ENCODE peak calls at places on chromosome 10, in six cellular contexts. Q, B, M, R, D and Z are unnamed samples. For H3K9me3, the result is how much of the 10 kb centered on the place peaks cover.

GRCh38 chr10:87079106-87079836 is 15.4 kb downstream of the GLUD1 start:
- DNase-seq in Q (no peak), B (no peak), M (no peak), R (no peak), D (no peak), Z (no peak)

GRCh38 chr10:4721994-4722753 is 103.8 kb upstream of the AKR1E2 start:
- DNase-seq in Q (no peak), B (no peak), M (no peak), R (no peak), D (peak), Z (no peak)

GRCh38 chr10:19588608-19589007 is 227.6 kb upstream of the PLXDC2 start:
- DNase-seq in Q (no peak), B (no peak), M (no peak), R (no peak), D (no peak), Z (no peak)

GRCh38 chr10:58152698-58153263 is 114.9 kb downstream of the IPMK start:
- DNase-seq in Q (peak), B (peak), M (peak), R (peak), D (peak), Z (peak)

GRCh38 chr10:18594574-18595156 is 56.7 kb downstream of the NSUN6 start:
- DNase-seq in Q (no peak), B (no peak), M (no peak), R (peak), D (no peak), Z (peak)

GRCh38 chr10:129788211-129788610 is 175.9 kb downstream of the EBF3 start:
- DNase-seq in Q (no peak), B (no peak), M (no peak), R (no peak), D (no peak), Z (no peak)

GRCh38 chr10:121772406-121772805 is 155.4 kb downstream of the ATE1 start:
- DNase-seq in Q (no peak), B (no peak), M (no peak), R (no peak), D (no peak), Z (no peak)

GRCh38 chr10:46229144-46229563 is 57.6 kb upstream of the ANTXRL start:
- DNase-seq in Q (no peak), B (peak), M (no peak), R (peak), D (no peak), Z (peak)

GRCh38 chr10:13693783-13694450 is 107.2 kb downstream of the PRPF18 start:
- DNase-seq in Q (no peak), B (no peak), M (no peak), R (no peak), D (no peak), Z (no peak)

GRCh38 chr10:71090330-71090729 is 122.0 kb upstream of the UNC5B start:
- DNase-seq in Q (no peak), B (peak), M (no peak), R (no peak), D (no peak), Z (peak)

GRCh38 chr10:110408943-110409342 is 88.8 kb upstream of the DUSP5 start:
- DNase-seq in Q (no peak), B (no peak), M (no peak), R (no peak), D (no peak), Z (no peak)

GRCh38 chr10:24866615-24867583 is 85.5 kb downstream of the PRTFDC1 start:
- DNase-seq in Q (no peak), B (peak), M (peak), R (peak), D (peak), Z (no peak)

GRCh38 chr10:20855398-20856038 is 41.6 kb downstream of the NEBL start:
- DNase-seq in Q (peak), B (no peak), M (no peak), R (peak), D (peak), Z (no peak)

GRCh38 chr10:43616697-43617370 is 10.6 kb downstream of the ZNF485 start:
- DNase-seq in Q (no peak), B (no peak), M (no peak), R (no peak), D (no peak), Z (no peak)
- H3K9me3 ChIP-seq in Q (under half), B (under half), M (under half), R (under half), D (under half), Z (under half)

DNA sequence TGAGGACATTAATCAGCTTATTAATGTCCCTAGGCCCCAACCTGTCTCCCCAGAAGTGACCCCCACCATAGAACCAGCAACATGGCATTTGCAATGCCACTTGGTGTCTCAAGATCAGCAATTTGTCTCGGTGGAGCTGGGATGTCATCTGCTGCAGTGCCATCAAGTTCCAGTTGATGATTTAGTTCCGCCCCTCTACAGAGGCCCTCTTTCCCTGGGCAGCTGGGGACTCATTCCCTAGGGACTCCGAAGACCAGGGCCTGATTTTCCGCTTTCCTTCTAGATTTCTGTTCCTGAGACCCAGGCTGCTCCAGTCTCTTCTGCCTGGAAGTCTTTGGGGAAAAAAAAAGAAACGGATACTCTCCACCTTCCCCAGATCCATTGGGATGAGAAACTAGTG is 122.5 kb upstream of the NANOS1 start:
- DNase-seq in Q (no peak), B (no peak), M (no peak), R (no peak), D (no peak), Z (no peak)
- TF ChIP-seq CTCF in Q (no peak), B (no peak), M (no peak), R (no peak), D (no peak), Z (no peak)

GRCh38 chr10:100482834-100483185 is 20.0 kb downstream of the WNT8B start:
- DNase-seq in Q (no peak), B (no peak), M (no peak), R (no peak), D (no peak), Z (peak)
- H3K4me3 ChIP-seq in Q (peak), B (peak), M (peak), R (no peak), D (no peak), Z (no peak)

GRCh38 chr10:84890701-84891100 is 562.3 kb downstream of the CCSER2 start:
- DNase-seq in Q (no peak), B (no peak), M (no peak), R (no peak), D (no peak), Z (no peak)

GRCh38 chr10:84896909-84897308 is 568.5 kb downstream of the CCSER2 start:
- DNase-seq in Q (no peak), B (no peak), M (no peak), R (no peak), D (no peak), Z (no peak)

GRCh38 chr10:84900141-84900540 is 571.8 kb downstream of the CCSER2 start:
- DNase-seq in Q (no peak), B (no peak), M (no peak), R (no peak), D (no peak), Z (no peak)

DNA sequence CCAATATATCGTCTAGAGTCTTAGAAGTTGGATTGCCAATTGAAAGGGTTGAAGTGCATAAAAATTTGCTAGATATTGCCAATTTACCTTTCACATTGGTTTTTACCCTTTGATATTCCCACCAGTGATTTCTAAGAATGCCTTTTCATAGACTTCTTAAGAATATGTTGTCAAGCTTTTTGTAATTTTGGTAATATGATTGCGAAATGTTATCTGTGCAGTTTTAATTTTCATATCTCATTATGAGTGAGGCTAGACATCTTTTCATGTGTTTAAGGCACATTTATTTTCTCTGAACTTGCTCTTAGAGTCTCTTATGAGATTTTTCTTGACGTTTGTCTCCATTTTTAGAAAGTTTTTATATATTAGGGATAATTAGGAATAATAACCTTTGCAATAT is 567.2 kb downstream of the CCSER2 start:
- DNase-seq in Q (no peak), B (no peak), M (no peak), R (no peak), D (no peak), Z (no peak)
- H3K9me3 ChIP-seq in Q (under half), B (under half), M (under half), R (under half), D (under half), Z (under half)

GRCh38 chr10:29535778-29536459 is 98.9 kb downstream of the SVIL start:
- DNase-seq in Q (no peak), B (peak), M (no peak), R (no peak), D (no peak), Z (no peak)

GRCh38 chr10:29534590-29534989 is 100.2 kb downstream of the SVIL start:
- DNase-seq in Q (no peak), B (no peak), M (no peak), R (no peak), D (no peak), Z (no peak)

GRCh38 chr10:29533046-29533445 is 101.7 kb downstream of the SVIL start:
- DNase-seq in Q (no peak), B (no peak), M (no peak), R (no peak), D (no peak), Z (no peak)

GRCh38 chr10:29533696-29534285 is 101.0 kb downstream of the SVIL start:
- DNase-seq in Q (no peak), B (no peak), M (no peak), R (no peak), D (no peak), Z (no peak)

DNA sequence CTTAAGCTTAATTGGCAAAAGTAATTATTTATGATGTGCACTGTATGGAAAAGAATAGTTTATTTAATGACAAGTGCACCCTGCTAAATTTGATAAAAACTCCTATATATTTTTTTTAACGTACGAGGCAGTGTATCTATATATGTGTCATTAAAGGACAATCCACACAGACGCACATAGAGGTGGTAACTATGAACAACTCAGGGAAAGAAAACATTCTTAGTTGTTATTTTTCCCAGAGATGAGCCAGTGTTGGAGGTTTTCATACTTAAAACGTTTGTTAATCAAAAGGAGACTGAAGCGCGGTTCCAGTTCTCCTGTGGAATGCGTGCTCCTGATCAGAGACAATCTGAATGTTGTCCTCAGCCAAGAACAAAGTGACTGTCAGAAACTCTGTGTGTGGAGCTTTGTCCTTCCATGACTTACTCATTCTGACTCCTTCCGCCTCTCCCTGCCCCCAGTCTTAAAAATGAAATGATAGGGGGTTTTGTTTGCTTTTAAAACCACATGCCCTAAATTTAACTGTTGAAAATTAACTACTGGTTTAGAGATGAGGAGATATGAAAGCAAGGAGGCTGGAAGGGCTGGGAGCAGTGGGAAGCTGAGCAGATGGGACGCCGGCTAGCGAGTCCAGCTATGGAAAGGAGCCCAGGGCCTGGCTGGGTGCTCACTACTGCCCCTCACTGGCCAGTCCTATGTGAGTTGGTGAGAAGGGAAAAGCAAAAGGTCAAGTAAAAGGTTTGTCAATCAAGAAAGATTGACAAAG is 99.6 kb downstream of the SVIL start:
- DNase-seq in Q (peak), B (peak), M (no peak), R (peak), D (peak), Z (peak)
- TF ChIP-seq CTCF in Q (peak), B (peak), M (peak), R (peak), D (peak), Z (peak)

DNA sequence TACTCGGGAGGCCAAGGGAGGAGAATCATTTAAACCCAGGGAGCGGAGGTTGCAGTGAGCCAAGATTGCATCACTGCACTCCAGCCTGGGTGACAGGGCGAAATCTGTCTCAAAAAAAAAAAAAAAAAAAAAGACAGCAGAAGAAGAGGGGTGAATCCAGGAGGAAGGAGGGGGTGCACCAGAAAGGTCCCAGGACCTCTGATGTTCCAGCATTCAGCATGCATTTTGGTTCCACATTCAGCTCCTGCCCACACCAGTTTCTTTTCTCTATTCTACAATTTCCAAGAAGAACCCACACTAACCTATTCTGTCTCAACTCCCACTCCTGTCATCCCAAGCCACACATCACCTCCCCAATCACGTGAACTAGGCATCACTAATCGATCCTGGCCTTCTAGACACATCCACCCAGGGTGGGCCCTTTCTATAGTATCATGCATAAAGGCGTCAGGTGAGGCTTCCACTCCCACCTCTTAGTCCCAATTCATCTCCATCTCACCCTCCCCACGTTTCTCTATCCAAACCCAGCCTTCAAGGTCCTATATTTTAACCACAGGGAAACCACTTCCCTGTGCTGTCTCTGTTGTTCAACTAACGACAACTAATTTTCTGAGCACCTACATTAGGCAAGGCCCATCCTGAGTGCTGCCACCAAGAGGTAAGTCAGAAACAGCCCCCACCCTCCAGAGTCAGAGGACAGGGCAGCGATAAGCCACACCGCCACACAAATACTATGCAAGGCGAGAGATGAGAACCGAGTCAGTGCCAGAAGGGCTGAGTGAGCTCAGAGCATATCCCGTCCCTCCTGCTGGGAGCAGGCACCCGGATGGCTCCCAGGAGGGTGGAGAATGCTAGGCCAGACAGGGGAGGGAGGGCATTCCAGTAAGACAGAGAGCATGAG is 2.2 kb downstream of the ANXA11 start:
- DNase-seq in Q (peak), B (peak), M (peak), R (peak), D (peak), Z (peak)
- H3K4me3 ChIP-seq in Q (peak), B (peak), M (peak), R (peak), D (peak), Z (no peak)

DNA sequence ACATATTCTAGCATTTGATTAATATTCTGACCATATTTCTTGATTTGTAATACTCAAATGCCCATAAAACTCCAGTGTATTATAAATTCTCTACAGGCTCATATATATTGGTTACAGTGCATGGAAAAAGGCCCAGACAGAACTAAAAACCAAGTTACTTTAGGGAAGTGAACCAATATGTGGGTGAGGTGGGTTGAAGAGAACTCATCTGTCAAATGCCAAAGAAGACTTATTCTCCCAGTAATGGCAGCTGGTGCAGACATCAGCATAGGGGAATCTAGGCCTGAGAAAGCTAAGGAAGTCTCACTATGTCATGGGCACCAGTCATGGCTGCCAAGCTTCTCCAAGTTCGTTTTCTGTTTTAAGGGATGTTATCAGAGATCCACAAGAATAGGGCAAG is 30.6 kb downstream of the ZNF248 start:
- DNase-seq in Q (no peak), B (no peak), M (no peak), R (no peak), D (no peak), Z (no peak)
- H3K9me3 ChIP-seq in Q (under half), B (half or more), M (under half), R (under half), D (under half), Z (under half)